ENCODE peak calls at places on chromosomes 4 and X, in seven cellular contexts. T is kidney epithelial cell, S is pancreas, K is IMR-90, R is heart right ventricle, Q is adrenal gland, V is mucosa of descending colon. N is an unnamed sample. For H3K36me3, the result is how much of the 10 kb centered on the place peaks cover.

GRCh38 chr4:28444886-28445496 is 1584.3 kb downstream of the STIM2 start:
- DNase-seq in T (no peak), S (no peak), K (peak), R (no peak), Q (no peak), V (no peak), N (no peak)

GRCh38 chr4:4559596-4559995 is 17.7 kb upstream of the STX18 start:
- DNase-seq in T (no peak), S (no peak), K (peak), R (no peak), Q (no peak), V (no peak), N (no peak)

GRCh38 chrX:13215729-13216128 is 104.1 kb downstream of the ATXN3L start:
- DNase-seq in T (no peak), S (no peak), K (peak), R (no peak), Q (no peak), V (no peak), N (no peak)

GRCh38 chrX:134692990-134693389 is 34.7 kb upstream of the PLAC1 start:
- DNase-seq in T (no peak), S (no peak), K (peak), R (no peak), Q (no peak), V (no peak), N (no peak)

GRCh38 chrX:74382613-74383012 is 38.7 kb upstream of the SLC16A2 start:
- DNase-seq in T (peak), S (peak), K (peak), R (peak), Q (peak), V (peak), N (peak)

GRCh38 chr4:4734425-4734824 is 125.0 kb upstream of the MSX1 start:
- DNase-seq in T (no peak), S (no peak), K (no peak), R (no peak), Q (no peak), V (no peak), N (no peak)

GRCh38 chr4:113941836-113942235 is 37.6 kb downstream of the ARSJ start:
- DNase-seq in T (no peak), S (no peak), K (no peak), R (no peak), Q (no peak), V (no peak), N (no peak)

GRCh38 chr4:110630621-110631402 is 7.9 kb upstream of the PITX2 start:
- DNase-seq in T (no peak), S (no peak), K (no peak), R (no peak), Q (no peak), V (peak), N (no peak)

GRCh38 chr4:134762053-134762452 is 560.5 kb upstream of the PABPC4L start:
- DNase-seq in T (no peak), S (no peak), K (no peak), R (no peak), Q (no peak), V (no peak), N (no peak)

GRCh38 chrX:130563476-130563875 is 161.7 kb downstream of the RBMX2 start:
- DNase-seq in T (no peak), S (no peak), K (no peak), R (no peak), Q (no peak), V (no peak), N (no peak)

GRCh38 chr4:114226968-114227760 is 247.7 kb upstream of the ARSJ start:
- DNase-seq in T (no peak), S (no peak), K (peak), R (no peak), Q (no peak), V (no peak), N (no peak)

GRCh38 chr4:146621-147020 is 22.3 kb downstream of the ZNF718 start:
- DNase-seq in T (no peak), S (no peak), K (no peak), R (no peak), Q (no peak), V (no peak), N (no peak)
- H3K36me3 ChIP-seq in T (under half), S (under half), K (under half), R (under half), Q (under half), V (under half), N (under half)

DNA sequence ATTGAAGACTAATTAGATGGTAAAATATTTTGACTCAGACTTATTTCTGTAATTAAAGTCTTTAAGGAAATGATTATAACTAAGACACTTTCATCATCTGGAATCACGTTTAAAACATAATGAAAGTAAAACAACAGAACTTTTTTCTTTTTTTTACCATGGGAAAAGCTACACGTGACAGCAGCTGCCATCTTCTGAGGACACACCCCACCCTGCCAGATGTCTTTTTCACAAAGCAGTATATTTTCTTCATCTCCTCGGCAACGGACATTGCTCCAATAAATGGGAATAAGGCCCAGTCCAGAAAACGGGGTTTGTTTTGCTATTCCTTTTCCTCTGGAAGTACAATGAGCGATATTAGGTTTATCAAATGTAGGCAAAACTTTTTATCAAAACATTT is 17.5 kb downstream of the PRSS12 start:
- DNase-seq in T (no peak), S (no peak), K (no peak), R (no peak), Q (no peak), V (no peak), N (no peak)
- H3K36me3 ChIP-seq in T (under half), S (under half), K (under half), R (under half), Q (under half), V (under half), N (under half)

GRCh38 chr4:47722176-47722575 is 115.7 kb downstream of the CORIN start:
- DNase-seq in T (no peak), S (no peak), K (no peak), R (no peak), Q (no peak), V (no peak), N (no peak)
- H3K36me3 ChIP-seq in T (under half), S (under half), K (under half), R (under half), Q (under half), V (under half), N (under half)

GRCh38 chr4:39889226-39889625 is 88.5 kb downstream of the PDS5A start:
- DNase-seq in T (no peak), S (no peak), K (no peak), R (no peak), Q (no peak), V (no peak), N (no peak)
- H3K36me3 ChIP-seq in T (under half), S (under half), K (under half), R (under half), Q (under half), V (under half), N (half or more)

DNA sequence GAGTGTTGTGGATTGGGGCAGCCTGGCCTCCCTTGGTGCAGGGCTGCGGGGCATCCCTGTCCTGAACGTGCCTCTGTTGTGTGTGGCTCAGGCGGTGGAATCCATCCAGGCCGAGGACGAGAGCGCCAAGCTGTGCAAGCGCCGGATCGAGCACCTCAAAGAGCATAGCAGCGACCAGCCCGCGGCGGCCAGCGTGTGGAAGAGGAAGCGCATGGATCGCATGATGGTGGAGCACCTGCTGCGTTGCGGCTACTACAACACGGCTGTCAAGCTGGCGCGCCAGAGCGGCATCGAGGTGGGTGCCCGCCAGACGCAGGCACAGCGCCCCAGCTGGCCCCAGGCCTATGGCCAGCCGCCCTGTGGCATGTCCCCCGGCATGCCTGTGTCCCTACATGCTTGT is 25.6 kb downstream of the MAEA start:
- DNase-seq in T (no peak), S (no peak), K (no peak), R (no peak), Q (no peak), V (no peak), N (no peak)
- H3K36me3 ChIP-seq in T (under half), S (under half), K (half or more), R (half or more), Q (under half), V (under half), N (half or more)

DNA sequence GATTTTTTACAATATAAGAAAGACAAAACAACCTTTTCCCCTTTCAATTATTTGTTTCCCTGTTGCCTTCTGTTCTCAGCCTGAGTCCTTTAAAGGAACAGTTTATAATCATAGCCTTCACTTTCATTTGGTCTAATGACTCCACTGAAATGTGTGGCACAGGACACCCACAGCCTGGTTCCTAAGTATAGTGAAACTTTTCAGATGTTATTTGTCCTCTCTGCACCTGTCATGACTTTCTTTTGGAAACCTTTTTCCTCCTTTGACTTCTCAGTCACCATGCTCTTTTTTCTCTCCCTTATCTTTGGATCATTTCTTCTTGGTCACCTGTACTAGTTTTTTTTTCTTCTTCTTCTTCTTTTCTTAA is 237.8 kb upstream of the ANXA3 start:
- DNase-seq in T (no peak), S (no peak), K (no peak), R (no peak), Q (no peak), V (no peak), N (no peak)
- H3K36me3 ChIP-seq in T (under half), S (under half), K (under half), R (under half), Q (under half), V (under half), N (under half)

DNA sequence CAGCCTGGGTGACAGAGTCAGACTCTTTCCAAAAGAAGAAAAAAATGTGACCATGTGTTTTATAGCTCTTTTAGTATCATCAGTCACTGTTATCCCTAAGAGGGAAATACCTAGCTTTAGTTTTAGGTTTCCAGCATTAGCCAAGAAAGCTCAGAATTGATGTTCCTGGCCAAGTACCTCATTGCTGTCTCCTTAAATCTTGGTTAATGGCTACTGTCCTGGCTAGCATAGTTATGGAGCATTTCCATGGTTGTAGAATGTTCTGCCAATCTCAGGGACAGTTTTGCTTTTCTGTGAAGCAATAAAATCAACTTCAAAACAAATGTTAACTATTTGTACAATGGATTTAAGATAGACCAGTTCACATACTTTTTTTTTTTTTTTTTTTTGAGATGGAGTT is 74.4 kb downstream of the HTT start:
- DNase-seq in T (no peak), S (no peak), K (no peak), R (no peak), Q (no peak), V (no peak), N (no peak)
- H3K36me3 ChIP-seq in T (under half), S (under half), K (under half), R (half or more), Q (under half), V (under half), N (half or more)